ENCODE peak calls at places on chromosomes 1 and 21, in eight cellular contexts. W is HFF-Myc, K is lower lobe of right lung, X is left ventricle myocardium inferior, L is Peyer's patch, F is AG10803, V is A549, M is hepatocyte. G is an unnamed sample.

GRCh38 chr21:45041351-45041805 is 33.0 kb upstream of the ADARB1 start:
- DNase-seq in W (no peak), K (peak), X (peak), L (peak), F (peak), V (no peak), M (peak), G (no peak)

GRCh38 chr1:34002810-34003209 is 138.9 kb downstream of the HMGB4 start:
- DNase-seq in W (no peak), K (no peak), X (no peak), L (no peak), F (no peak), V (no peak), M (no peak), G (no peak)

GRCh38 chr1:38789498-38790169 is 69.9 kb downstream of the RRAGC start:
- DNase-seq in W (no peak), K (no peak), X (no peak), L (no peak), F (no peak), V (no peak), M (no peak), G (no peak)

GRCh38 chr1:229208481-229208880 is 62.4 kb upstream of the RAB4A start:
- DNase-seq in W (no peak), K (no peak), X (no peak), L (no peak), F (no peak), V (no peak), M (no peak), G (no peak)

GRCh38 chr1:55280731-55281130 is 65.6 kb upstream of the USP24 start:
- DNase-seq in W (peak), K (no peak), X (no peak), L (no peak), F (peak), V (no peak), M (no peak), G (no peak)

GRCh38 chr1:14597343-14598006 is 1.0 kb upstream of the KAZN start:
- DNase-seq in W (no peak), K (no peak), X (no peak), L (no peak), F (peak), V (no peak), M (peak), G (no peak)

GRCh38 chr1:2137257-2138121 is 57.1 kb downstream of the FAAP20 start:
- DNase-seq in W (no peak), K (peak), X (peak), L (no peak), F (no peak), V (no peak), M (peak), G (no peak)

GRCh38 chr1:220511785-220512184 is 16.2 kb upstream of the MARK1 start:
- DNase-seq in W (no peak), K (peak), X (peak), L (no peak), F (no peak), V (no peak), M (peak), G (no peak)

GRCh38 chr1:220060876-220061275 is 14.6 kb upstream of the EPRS1 start:
- DNase-seq in W (no peak), K (no peak), X (no peak), L (no peak), F (no peak), V (no peak), M (no peak), G (no peak)

GRCh38 chr1:160615660-160616059 is 31.2 kb downstream of the SLAMF1 start:
- DNase-seq in W (no peak), K (no peak), X (no peak), L (no peak), F (no peak), V (no peak), M (no peak), G (no peak)

GRCh38 chr1:148307583-148308185 is 155.6 kb upstream of the NBPF11 start:
- DNase-seq in W (no peak), K (peak), X (no peak), L (peak), F (no peak), V (no peak), M (no peak), G (no peak)

GRCh38 chr1:30615076-30615795 is 108.1 kb downstream of the MATN1 start:
- DNase-seq in W (no peak), K (no peak), X (no peak), L (no peak), F (no peak), V (no peak), M (no peak), G (no peak)

GRCh38 chr21:46425061-46425460 is 33.6 kb upstream of the DIP2A start:
- DNase-seq in W (no peak), K (peak), X (no peak), L (no peak), F (no peak), V (no peak), M (no peak), G (no peak)

GRCh38 chr21:46425566-46425965 is 33.1 kb upstream of the DIP2A start:
- DNase-seq in W (no peak), K (peak), X (no peak), L (peak), F (no peak), V (no peak), M (no peak), G (no peak)

GRCh38 chr21:46428286-46428685 is 30.4 kb upstream of the DIP2A start:
- DNase-seq in W (no peak), K (peak), X (no peak), L (no peak), F (no peak), V (no peak), M (no peak), G (no peak)

GRCh38 chr21:46427516-46427915 is 31.2 kb upstream of the DIP2A start:
- DNase-seq in W (no peak), K (peak), X (no peak), L (no peak), F (no peak), V (no peak), M (no peak), G (no peak)

DNA sequence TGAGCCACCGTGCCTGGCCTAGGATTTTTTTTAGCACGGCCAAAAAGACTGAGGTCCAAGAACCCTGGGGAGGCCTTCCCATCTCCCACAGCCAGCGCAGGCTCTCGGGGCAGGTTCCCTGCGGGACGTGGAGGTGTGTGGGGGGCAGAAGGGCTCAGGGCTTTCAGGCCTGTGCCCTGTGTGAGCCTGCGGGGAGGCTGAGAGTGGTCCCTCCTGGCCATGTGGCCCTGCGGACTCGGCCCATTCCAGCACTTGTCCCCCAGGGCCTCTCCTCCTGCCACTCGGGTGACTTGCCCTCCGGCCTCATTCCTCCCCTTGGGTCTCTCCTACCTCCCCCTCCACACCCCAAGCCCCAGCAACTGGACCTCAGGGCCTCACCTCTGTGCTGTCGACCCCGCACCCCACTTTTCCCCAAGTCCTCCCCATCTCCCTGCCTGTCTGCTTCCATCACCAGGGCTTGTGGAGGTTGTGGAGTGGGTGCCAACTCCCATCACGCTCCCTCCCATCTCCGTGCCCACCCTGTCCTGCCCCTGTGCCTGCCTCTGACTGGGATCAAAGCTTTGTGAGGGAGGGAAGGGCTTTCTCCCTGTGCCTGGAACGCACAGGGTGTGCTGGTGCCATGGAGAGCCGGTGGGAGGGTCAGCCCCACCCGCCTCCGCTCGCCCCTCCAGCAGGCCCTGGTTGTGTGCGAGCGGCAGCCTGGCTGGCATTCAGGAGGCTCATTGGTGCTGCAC is 32.2 kb upstream of the DIP2A start:
- DNase-seq in W (no peak), K (no peak), X (no peak), L (no peak), F (no peak), V (no peak), M (no peak), G (no peak)
- H3K4me3 ChIP-seq in W (no peak), K (no peak), X (no peak), L (no peak), F (no peak), V (no peak), M (no peak), G (no peak)

GRCh38 chr1:182783068-182783467 is 6.5 kb upstream of the NPL start:
- DNase-seq in W (no peak), K (no peak), X (no peak), L (no peak), F (no peak), V (no peak), M (no peak), G (no peak)
- TF ChIP-seq CTCF in W (no peak), K (no peak), X (no peak), L (no peak), F (no peak), V (no peak), M (peak), G (peak)

GRCh38 chr21:30256100-30256499 is 26.6 kb downstream of the KRTAP24-1 start:
- DNase-seq in W (no peak), K (no peak), X (no peak), L (no peak), F (no peak), V (no peak), M (no peak), G (no peak)

GRCh38 chr21:30249936-30250335 is 32.8 kb downstream of the KRTAP24-1 start:
- DNase-seq in W (no peak), K (no peak), X (no peak), L (no peak), F (no peak), V (no peak), M (no peak), G (no peak)

GRCh38 chr21:30255679-30256078 is 27.1 kb downstream of the KRTAP24-1 start:
- DNase-seq in W (no peak), K (no peak), X (no peak), L (no peak), F (no peak), V (no peak), M (no peak), G (no peak)

GRCh38 chr21:30248844-30249243 is 32.9 kb upstream of the CLDN8 start:
- DNase-seq in W (no peak), K (no peak), X (no peak), L (no peak), F (no peak), V (no peak), M (no peak), G (no peak)

DNA sequence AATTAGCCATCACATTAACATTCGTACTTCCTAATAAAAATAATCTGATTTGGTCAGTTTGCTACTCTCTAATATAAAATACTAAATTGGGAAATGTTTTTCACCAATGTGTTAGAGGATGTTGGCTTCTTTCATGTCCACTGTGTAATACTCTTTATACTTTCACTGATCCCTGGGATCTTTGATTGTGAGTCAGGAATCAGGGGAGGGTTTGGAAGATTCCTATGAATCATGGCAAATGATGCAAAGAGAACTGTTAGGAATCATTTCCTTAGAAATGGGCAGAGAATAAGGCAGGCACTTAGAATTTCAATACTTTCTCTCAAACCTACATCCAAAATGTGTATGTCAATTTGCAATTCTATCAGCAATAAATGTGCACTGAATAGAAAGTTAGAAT is 31.0 kb downstream of the KRTAP24-1 start:
- DNase-seq in W (no peak), K (no peak), X (no peak), L (no peak), F (no peak), V (no peak), M (no peak), G (no peak)
- H3K4me3 ChIP-seq in W (no peak), K (no peak), X (no peak), L (no peak), F (no peak), V (no peak), M (no peak), G (no peak)

DNA sequence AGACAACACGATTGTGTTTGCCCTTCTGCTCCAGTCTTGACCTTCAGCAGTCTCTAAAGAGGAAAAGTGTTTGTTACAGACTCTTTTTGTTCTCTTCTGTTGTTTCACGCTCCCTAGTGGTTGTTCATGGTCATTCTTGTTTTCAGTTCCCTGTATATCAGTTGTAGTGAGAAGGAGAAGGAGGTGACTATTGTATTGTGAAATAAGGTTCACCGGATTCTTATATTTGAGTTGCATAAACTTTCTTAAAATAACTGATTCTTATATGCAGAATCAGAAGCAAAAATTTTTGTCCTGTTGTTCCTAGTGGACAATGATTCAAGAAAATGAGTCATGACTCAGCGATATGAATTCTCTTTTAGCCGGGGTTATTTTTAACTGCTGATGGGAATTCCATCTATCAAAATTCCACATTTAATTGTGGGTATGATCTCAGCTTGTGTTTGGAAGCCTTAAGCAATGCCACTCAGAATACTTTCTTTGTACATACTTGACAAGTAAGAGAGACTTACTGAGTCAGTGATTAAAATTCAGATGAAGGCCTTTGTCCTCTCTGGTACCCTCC is 152.2 kb downstream of the CLEC20A start:
- DNase-seq in W (no peak), K (no peak), X (no peak), L (no peak), F (peak), V (peak), M (peak), G (no peak)
- TF ChIP-seq CTCF in W (peak), K (peak), X (peak), L (peak), F (peak), V (peak), M (peak), G (peak)

GRCh38 chr1:50426702-50427085 is 3.5 kb upstream of the DMRTA2 start:
- DNase-seq in W (no peak), K (no peak), X (no peak), L (no peak), F (no peak), V (no peak), M (no peak), G (no peak)
- H3K4me3 ChIP-seq in W (no peak), K (no peak), X (no peak), L (no peak), F (no peak), V (peak), M (no peak), G (no peak)

GRCh38 chr1:235635938-235636663 is 13.5 kb downstream of the GNG4 start:
- DNase-seq in W (no peak), K (no peak), X (no peak), L (no peak), F (no peak), V (no peak), M (no peak), G (no peak)
- TF ChIP-seq CTCF in W (no peak), K (no peak), X (no peak), L (no peak), F (no peak), V (no peak), M (no peak), G (peak)

GRCh38 chr1:10514490-10515235 is 39.9 kb downstream of the PEX14 start:
- DNase-seq in W (no peak), K (no peak), X (no peak), L (no peak), F (peak), V (peak), M (peak), G (no peak)

GRCh38 chr1:10511494-10511885 is 36.7 kb downstream of the PEX14 start:
- DNase-seq in W (no peak), K (no peak), X (no peak), L (no peak), F (no peak), V (no peak), M (no peak), G (no peak)

GRCh38 chr1:10510520-10511493 is 36.1 kb downstream of the PEX14 start:
- DNase-seq in W (peak), K (no peak), X (no peak), L (peak), F (peak), V (peak), M (peak), G (peak)

GRCh38 chr1:10515627-10516026 is 40.9 kb downstream of the PEX14 start:
- DNase-seq in W (no peak), K (no peak), X (no peak), L (no peak), F (no peak), V (no peak), M (no peak), G (no peak)

DNA sequence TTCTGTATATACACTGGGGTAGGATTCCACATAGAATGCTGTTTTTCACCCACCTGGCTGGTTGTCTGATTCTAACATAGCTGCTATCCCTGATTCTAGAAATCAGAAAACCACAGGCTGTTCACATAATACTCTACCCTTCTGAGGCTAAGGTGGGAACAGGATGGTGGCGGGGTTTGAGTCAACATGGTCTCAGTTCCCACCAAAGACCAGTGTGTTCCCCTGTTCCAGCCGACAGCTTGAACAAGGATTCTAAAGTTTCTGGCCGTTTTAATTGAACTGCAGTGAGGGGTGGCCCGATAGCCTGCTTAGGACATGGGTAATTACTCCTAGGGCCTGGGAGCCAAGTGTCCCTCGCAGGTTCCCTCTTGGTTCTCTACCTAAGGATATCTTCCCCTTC is 38.4 kb downstream of the PEX14 start:
- DNase-seq in W (no peak), K (no peak), X (no peak), L (no peak), F (no peak), V (no peak), M (no peak), G (no peak)
- H3K4me3 ChIP-seq in W (no peak), K (no peak), X (no peak), L (no peak), F (no peak), V (no peak), M (no peak), G (no peak)

G was measured in GM12864.